ENCODE peak calls at places on chromosomes 12 and 14, in eight cellular contexts. T, L, X, N, E, V, O and B are unnamed samples.

GRCh38 chr12:100381379-100381778 is 24.5 kb downstream of the SLC17A8 start:
- DNase-seq in E (no peak), N (no peak), X (no peak), L (no peak), V (no peak), O (no peak), T (no peak), B (no peak)

GRCh38 chr14:55599250-55599879 is 19.4 kb downstream of the KTN1 start:
- DNase-seq in L (no peak), T (no peak), E (peak; percentile 42), O (no peak), N (no peak), X (no peak), V (peak; percentile 82), B (no peak)

GRCh38 chr12:131057722-131058515 is 104.2 kb downstream of the ADGRD1 start:
- DNase-seq in N (no peak), T (no peak), V (no peak), E (no peak), X (no peak), O (no peak), L (no peak), B (no peak)

GRCh38 chr14:25237845-25238244 is 187.9 kb upstream of the STXBP6 start:
- DNase-seq in V (peak; percentile 29), X (no peak), E (peak; percentile 49), L (no peak), N (no peak), T (peak; percentile 51), O (no peak), B (peak; percentile 27)

GRCh38 chr14:100446572-100446971 is 123.4 kb downstream of the SLC25A47 start:
- DNase-seq in X (no peak), N (no peak), V (no peak), E (no peak), L (no peak), T (no peak), O (no peak), B (no peak)

GRCh38 chr14:70282666-70283065 is 76.8 kb downstream of the COX16 start:
- DNase-seq in T (no peak), V (no peak), E (no peak), N (no peak), X (no peak), O (no peak), L (no peak), B (no peak)

GRCh38 chr12:113005759-113006158 is 27.4 kb downstream of the OAS2 start:
- DNase-seq in L (no peak), E (no peak), X (no peak), V (no peak), O (no peak), T (peak; percentile 33), N (no peak), B (no peak)

GRCh38 chr12:108833757-108834472 is 23.5 kb downstream of the SSH1 start:
- DNase-seq in T (peak; percentile 80), N (peak; percentile 57), L (no peak), E (no peak), X (peak; percentile 86), O (peak; percentile 52), V (no peak), B (peak; percentile 73)

GRCh38 chr12:22206111-22206728 is 128.3 kb downstream of the ST8SIA1 start:
- DNase-seq in T (no peak), O (no peak), L (no peak), X (no peak), N (no peak), E (no peak), V (no peak), B (no peak)

GRCh38 chr12:66354291-66354690 is 52.0 kb downstream of the HELB start:
- DNase-seq in V (no peak), X (no peak), O (no peak), L (no peak), T (no peak), N (no peak), E (no peak), B (peak; percentile 13)

GRCh38 chr12:65892905-65893304 is 68.6 kb downstream of the HMGA2 start:
- DNase-seq in V (no peak), L (no peak), N (no peak), T (peak; percentile 88), X (peak; percentile 78), E (no peak), O (no peak), B (no peak)

GRCh38 chr14:99691111-99691885 is 7.2 kb downstream of the CYP46A1 start:
- DNase-seq in N (peak; percentile 3), V (no peak), T (no peak), L (no peak), O (no peak), E (no peak), X (no peak), B (no peak)

GRCh38 chr12:99495797-99496196 is 151.8 kb upstream of the GARIN6 start:
- DNase-seq in L (no peak), N (no peak), X (no peak), E (no peak), O (no peak), T (no peak), V (no peak), B (no peak)

GRCh38 chr12:105317453-105317852 is 13.0 kb upstream of the C12orf75 start:
- DNase-seq in N (no peak), L (no peak), T (peak; percentile 90), V (no peak), O (no peak), X (peak; percentile 30), E (peak; percentile 24), B (no peak)

GRCh38 chr12:92444763-92445162 is 258.0 kb upstream of the PLEKHG7 start:
- DNase-seq in T (no peak), L (no peak), X (no peak), E (no peak), O (peak; percentile 38), V (no peak), N (no peak), B (peak; percentile 65)

GRCh38 chr12:50088577-50089335 is 3.6 kb downstream of the SMARCD1 start:
- DNase-seq in X (peak; percentile 37), T (peak; percentile 69), N (no peak), E (peak; percentile 85), O (peak; percentile 59), L (no peak), V (peak; percentile 49), B (no peak)

GRCh38 chr14:39050389-39050788 is 52.6 kb downstream of the SEC23A start:
- DNase-seq in T (peak; percentile 84), V (no peak), X (peak; percentile 69), N (no peak), L (no peak), E (peak; percentile 53), O (peak; percentile 17), B (no peak)

GRCh38 chr12:48788852-48789775 is at the start of gene ADCY6:
- DNase-seq in V (no peak), O (peak; percentile 73), N (peak; percentile 76), X (peak; percentile 57), T (peak; percentile 73), E (peak; percentile 91), L (peak; percentile 52), B (peak; percentile 57)

GRCh38 chr14:43651185-43651787 is 855.8 kb downstream of the FSCB start:
- DNase-seq in O (no peak), E (peak; percentile 4), V (no peak), X (no peak), N (no peak), T (no peak), L (no peak), B (no peak)

GRCh38 chr12:95790912-95791849 is 617 bp upstream of the NTN4 start:
- DNase-seq in X (no peak), V (no peak), T (peak; percentile 56), E (peak; percentile 43), N (peak; percentile 24), L (no peak), O (no peak), B (no peak)

GRCh38 chr14:94110552-94111181 is at the start of gene IFI27:
- DNase-seq in V (no peak), N (peak; percentile 53), O (peak; percentile 76), E (no peak), L (no peak), T (peak; percentile 46), X (no peak), B (no peak)

GRCh38 chr12:111503116-111503515 is 96.0 kb downstream of the ATXN2 start:
- DNase-seq in T (no peak), X (no peak), L (no peak), O (no peak), N (no peak), V (no peak), E (no peak), B (no peak)

GRCh38 chr12:62279058-62279457 is 18.9 kb downstream of the USP15 start:
- DNase-seq in X (no peak), V (no peak), O (no peak), N (no peak), T (no peak), L (no peak), E (no peak), B (no peak)

GRCh38 chr12:21558100-21558679 is 32.1 kb downstream of the SPX start:
- DNase-seq in L (no peak), T (no peak), X (no peak), E (no peak), O (no peak), V (no peak), N (no peak), B (no peak)

GRCh38 chr14:73743431-73743931 is 29.3 kb upstream of the PNMA1 start:
- DNase-seq in X (no peak), T (no peak), N (no peak), O (no peak), L (no peak), V (no peak), E (peak; percentile 14), B (peak; percentile 51)

GRCh38 chr12:110766311-110767154 is 23.8 kb upstream of the PPP1CC start:
- DNase-seq in T (peak; percentile 45), L (no peak), E (no peak), O (no peak), X (no peak), V (no peak), N (no peak), B (no peak)

GRCh38 chr12:40752011-40752410 is 59.8 kb downstream of the CNTN1 start:
- DNase-seq in V (no peak), N (no peak), L (no peak), X (no peak), O (no peak), E (no peak), T (no peak), B (peak; percentile 63)

GRCh38 chr12:52398176-52398575 is 8.0 kb downstream of the KRT82 start:
- DNase-seq in L (no peak), E (no peak), O (no peak), V (no peak), X (no peak), N (no peak), T (peak; percentile 57), B (no peak)

GRCh38 chr12:5139751-5140150 is 96.1 kb downstream of the KCNA5 start:
- DNase-seq in T (no peak), X (no peak), O (no peak), N (no peak), V (no peak), L (no peak), E (no peak), B (no peak)

GRCh38 chr12:121713257-121714155 is 954 bp downstream of the TMEM120B start:
- DNase-seq in X (no peak), O (no peak), V (no peak), L (no peak), T (peak; percentile 47), N (peak; percentile 49), E (peak; percentile 31), B (no peak)

GRCh38 chr12:121465921-121466799 is 66.2 kb downstream of the RNF34 start:
- DNase-seq in N (no peak), X (no peak), O (no peak), V (no peak), E (peak; percentile 50), L (no peak), T (peak; percentile 57), B (no peak)

GRCh38 chr14:31950760-31951637 is 126.1 kb upstream of the ARHGAP5 start:
- DNase-seq in O (peak; percentile 47), X (no peak), N (peak; percentile 62), V (peak; percentile 83), E (peak; percentile 82), L (no peak), T (peak; percentile 86), B (no peak)

GRCh38 chr12:116955382-116956021 is 44.8 kb downstream of the FBXW8 start:
- DNase-seq in X (no peak), O (peak; percentile 82), T (peak; percentile 15), L (no peak), E (peak; percentile 74), V (peak; percentile 14), N (no peak), B (no peak)

GRCh38 chr12:108772247-108772646 is 40.9 kb upstream of the CORO1C start:
- DNase-seq in L (no peak), N (no peak), T (peak; percentile 22), E (no peak), X (no peak), O (no peak), V (no peak), B (no peak)